ENCODE peak calls at places on chromosomes 5 and 9, in four cellular contexts. H is HepG2, Z is WTC11, S is K562. C is an unnamed sample.

GRCh38 chr5:145867806-145868205 is 5.0 kb downstream of the GRXCR2 start:
- DNase-seq in H (no peak), S (no peak), Z (no peak), C (no peak)

GRCh38 chr5:59756373-59757035 is 137.0 kb downstream of the PDE4D start:
- DNase-seq in H (peak), Z (no peak), S (no peak), C (no peak)

GRCh38 chr9:36293171-36293570 is 34.9 kb upstream of the GNE start:
- DNase-seq in Z (no peak), H (no peak), S (no peak), C (no peak)

GRCh38 chr5:132663771-132664695 is 6.1 kb downstream of the IL13 start:
- DNase-seq in S (peak), H (no peak), Z (no peak), C (peak)

GRCh38 chr9:112844771-112845542 is 45.7 kb downstream of the SLC46A2 start:
- DNase-seq in H (peak), S (peak), Z (peak), C (peak)

GRCh38 chr5:13591621-13592020 is 352.9 kb downstream of the DNAH5 start:
- DNase-seq in S (no peak), H (no peak), Z (no peak), C (no peak)

GRCh38 chr5:137921931-137922330 is 32.7 kb downstream of the PKD2L2 start:
- DNase-seq in Z (no peak), S (no peak), H (no peak), C (no peak)

GRCh38 chr5:161333194-161333880 is 213.2 kb downstream of the GABRB2 start:
- DNase-seq in S (no peak), Z (no peak), H (no peak), C (no peak)

GRCh38 chr9:125513634-125514413 is 193.2 kb downstream of the MAPKAP1 start:
- DNase-seq in Z (no peak), H (peak), S (no peak), C (peak)

GRCh38 chr5:72364961-72365360 is 44.8 kb downstream of the PTCD2 start:
- DNase-seq in S (no peak), Z (no peak), H (no peak), C (no peak)

GRCh38 chr9:131887680-131888079 is 147.8 kb upstream of the RAPGEF1 start:
- DNase-seq in Z (no peak), H (no peak), S (no peak), C (no peak)

GRCh38 chr9:88433583-88434240 is 45.5 kb downstream of the SPIN1 start:
- DNase-seq in Z (no peak), S (no peak), H (no peak), C (no peak)

GRCh38 chr5:39108987-39109386 is 34.8 kb upstream of the RICTOR start:
- DNase-seq in Z (no peak), H (no peak), S (no peak), C (no peak)

GRCh38 chr5:54725391-54726280 is 208.1 kb downstream of the SNX18 start:
- DNase-seq in Z (no peak), H (no peak), S (no peak), C (no peak)

GRCh38 chr9:86064220-86064619 is 35.1 kb downstream of the GOLM1 start:
- DNase-seq in Z (no peak), S (no peak), H (no peak), C (no peak)

GRCh38 chr9:99090366-99091130 is 14.4 kb upstream of the TGFBR1 start:
- DNase-seq in S (no peak), Z (no peak), H (no peak), C (no peak)

GRCh38 chr9:117815315-117815714 is 111.1 kb downstream of the TLR4 start:
- DNase-seq in H (no peak), Z (no peak), S (no peak), C (no peak)

GRCh38 chr9:85741112-85741874 is 461 bp downstream of the AGTPBP1 start:
- DNase-seq in Z (peak), S (peak), H (peak), C (no peak)

GRCh38 chr9:112532427-112532826 is 45.8 kb downstream of the KIAA1958 start:
- DNase-seq in H (no peak), S (no peak), Z (no peak), C (no peak)

GRCh38 chr5:94968507-94969095 is 316.3 kb downstream of the MCTP1 start:
- DNase-seq in Z (no peak), H (peak), S (peak), C (peak)

GRCh38 chr9:19085295-19085694 is 17.4 kb downstream of the HAUS6 start:
- DNase-seq in S (peak), Z (no peak), H (peak), C (no peak)

GRCh38 chr9:137244486-137245449 is 3.7 kb downstream of the TUBB4B start:
- DNase-seq in H (no peak), Z (peak), S (no peak), C (no peak)
- TF ChIP-seq CREM in H (no peak), Z (no peak), S (no peak), C (no peak)

DNA sequence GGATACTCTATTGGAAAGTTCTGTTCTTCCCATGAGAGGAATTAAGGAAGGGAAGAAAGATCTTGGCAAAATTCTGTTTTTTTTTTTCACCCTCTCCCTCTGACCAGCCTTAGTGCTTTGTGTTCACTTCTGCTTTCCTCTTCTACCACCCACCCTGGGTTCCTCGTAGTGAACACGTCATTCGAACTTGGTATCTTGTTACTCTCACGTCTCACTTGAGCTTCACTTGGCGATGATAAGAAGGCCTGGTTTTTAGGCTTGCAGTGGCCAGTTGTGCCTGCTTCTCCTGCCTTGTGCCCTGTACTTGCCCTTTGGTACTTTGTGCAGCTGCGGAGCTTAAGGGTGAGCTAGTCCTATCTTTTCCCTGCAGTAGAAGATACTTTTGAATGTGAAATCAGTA is 67.1 kb downstream of the ARHGAP26 start:
- DNase-seq in H (no peak), S (no peak), Z (no peak), C (no peak)
- TF ChIP-seq CREM in H (no peak), S (peak), Z (no peak), C (no peak)

DNA sequence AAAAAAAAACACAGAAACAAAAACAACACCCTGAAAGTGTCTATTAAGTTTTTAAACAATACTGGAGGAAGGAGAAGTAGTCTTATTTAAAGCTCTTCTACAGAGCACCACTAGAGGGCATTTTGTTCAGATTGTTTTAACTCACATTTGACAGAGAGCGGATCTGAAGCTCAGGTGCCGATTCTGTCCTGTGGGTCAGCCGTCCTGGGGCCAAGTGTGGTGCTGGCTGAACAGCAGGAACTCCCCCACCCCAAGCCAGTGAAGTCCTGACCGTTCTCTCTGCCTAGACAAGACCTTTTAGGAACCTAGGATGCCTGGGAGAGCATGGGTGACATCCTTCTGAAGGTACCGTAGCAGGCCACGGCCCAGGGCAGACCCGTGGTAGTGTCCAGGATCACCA is 3.9 kb downstream of the EXOC3 start:
- DNase-seq in H (peak), S (no peak), Z (peak), C (no peak)
- TF ChIP-seq CREM in H (no peak), S (no peak), Z (no peak), C (no peak)

DNA sequence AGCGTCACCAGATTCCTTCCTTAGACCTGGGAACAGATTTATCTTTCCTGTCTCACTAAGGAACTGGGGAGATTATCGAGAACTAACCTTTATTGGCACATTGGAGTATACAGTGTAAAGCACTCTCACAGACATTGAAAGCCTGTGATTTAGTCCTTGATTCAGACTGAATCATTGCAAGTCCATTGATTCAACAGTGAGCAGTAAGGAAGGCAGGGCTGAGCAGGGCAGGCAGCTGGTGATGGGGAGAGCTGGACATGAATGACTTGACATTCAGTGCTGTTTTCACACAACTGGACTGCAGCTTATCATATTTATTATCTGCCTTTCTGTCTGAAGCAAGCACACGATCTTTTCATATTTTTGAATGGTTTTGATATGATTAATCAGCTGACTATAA is 16.2 kb downstream of the ISOC1 start:
- DNase-seq in H (no peak), S (no peak), Z (no peak), C (no peak)
- TF ChIP-seq CREM in H (no peak), S (no peak), Z (no peak), C (no peak)

GRCh38 chr5:136212252-136212721 is 19.3 kb upstream of the SMIM32 start:
- DNase-seq in Z (peak), S (peak), H (peak), C (no peak)
- TF ChIP-seq CREM in Z (no peak), S (no peak), H (no peak), C (no peak)

DNA sequence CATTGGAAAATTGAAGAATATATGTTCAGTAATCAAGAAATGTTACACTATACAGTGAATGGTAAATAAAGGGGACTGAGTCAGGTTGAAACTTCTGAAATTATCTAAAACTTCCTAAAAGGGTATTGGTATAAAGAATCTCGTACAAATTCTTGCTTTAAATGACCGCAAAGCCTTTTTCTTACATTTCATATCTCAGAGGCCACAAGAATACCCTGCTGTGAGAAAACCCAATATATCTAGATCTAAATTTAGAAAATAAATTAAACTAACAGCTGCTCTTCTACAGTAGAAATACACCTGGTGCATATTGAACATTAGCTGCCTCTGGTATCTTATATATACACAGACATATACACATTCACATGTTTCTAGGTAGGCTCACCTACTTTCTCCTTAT is 221.7 kb downstream of the PCSK5 start:
- DNase-seq in S (no peak), Z (no peak), H (no peak), C (no peak)
- TF ChIP-seq CREM in S (no peak), Z (no peak), H (no peak), C (no peak)

GRCh38 chr5:119913425-119913824 is 284.1 kb downstream of the FAM170A start:
- DNase-seq in Z (no peak), H (no peak), S (no peak), C (no peak)
- TF ChIP-seq CREM in Z (no peak), H (no peak), S (no peak), C (no peak)

GRCh38 chr5:43017438-43017820 is 22.7 kb downstream of the ANXA2R start:
- DNase-seq in S (no peak), Z (no peak), H (peak), C (no peak)
- TF ChIP-seq CREM in S (no peak), Z (no peak), H (no peak), C (no peak)

GRCh38 chr9:134631881-134632280 is 9.7 kb upstream of the COL5A1 start:
- DNase-seq in H (no peak), Z (peak), S (no peak), C (no peak)
- TF ChIP-seq CREM in H (no peak), Z (no peak), S (no peak), C (no peak)